ENCODE peak calls at places on chromosomes 12 and 14, in seven cellular contexts. X, E, Z, G, T, N and S are unnamed samples.

GRCh38 chr14:96136361-96136760 is 68.3 kb upstream of the BDKRB2 start:
- DNase-seq in X (no peak), E (no peak), T (peak; percentile 22), G (no peak), Z (peak; percentile 81), N (no peak), S (no peak)

GRCh38 chr14:67577909-67578749 is 21.9 kb downstream of the PIGH start:
- DNase-seq in X (no peak), G (no peak), N (no peak), Z (no peak), E (no peak), T (no peak), S (no peak)

GRCh38 chr14:30002859-30003258 is 75.2 kb upstream of the PRKD1 start:
- DNase-seq in G (no peak), N (no peak), Z (no peak), T (no peak), X (no peak), E (no peak), S (no peak)

GRCh38 chr12:25266522-25266921 is 15.8 kb upstream of the KRAS start:
- DNase-seq in N (no peak), T (no peak), G (no peak), X (no peak), E (no peak), Z (no peak), S (no peak)

GRCh38 chr14:77347746-77348145 is 26.9 kb downstream of the GSTZ1 start:
- DNase-seq in X (no peak), E (no peak), G (no peak), N (no peak), T (no peak), Z (no peak), S (no peak)

GRCh38 chr12:131025939-131026702 is 72.4 kb downstream of the ADGRD1 start:
- DNase-seq in N (no peak), X (no peak), G (no peak), T (no peak), Z (no peak), E (no peak), S (no peak)

GRCh38 chr12:113366827-113367226 is 8.4 kb downstream of the PLBD2 start:
- DNase-seq in N (no peak), X (peak; percentile 23), T (no peak), E (no peak), Z (no peak), G (no peak), S (no peak)

GRCh38 chr12:132608231-132609171 is 1.9 kb downstream of the LRCOL1 start:
- DNase-seq in X (no peak), E (no peak), Z (no peak), T (no peak), G (no peak), N (peak; percentile 47), S (no peak)

GRCh38 chr12:51393676-51394545 is 2.7 kb upstream of the GALNT6 start:
- DNase-seq in G (no peak), X (peak; percentile 20), N (no peak), E (no peak), Z (no peak), T (peak; percentile 96), S (no peak)

GRCh38 chr12:23559268-23559753 is 390.2 kb downstream of the SOX5 start:
- DNase-seq in T (no peak), G (no peak), Z (no peak), E (no peak), X (no peak), N (no peak), S (no peak)

GRCh38 chr12:30794591-30795409 is 40.0 kb upstream of the CAPRIN2 start:
- DNase-seq in G (no peak), Z (peak; percentile 95), T (peak; percentile 91), E (peak; percentile 25), N (no peak), X (no peak), S (no peak)

GRCh38 chr12:692274-692673 is 29.0 kb upstream of the NINJ2 start:
- DNase-seq in T (no peak), G (no peak), N (no peak), E (no peak), X (no peak), Z (no peak), S (no peak)

GRCh38 chr12:94458882-94459772 is 540 bp downstream of the CEP83 start:
- DNase-seq in G (no peak), N (no peak), X (no peak), E (no peak), T (peak; percentile 16), Z (no peak), S (no peak)

GRCh38 chr12:58969227-58969626 is 48.9 kb upstream of the LRIG3 start:
- DNase-seq in E (no peak), Z (no peak), T (no peak), N (no peak), G (no peak), X (no peak), S (no peak)

GRCh38 chr12:127717293-127717692 is 549.7 kb upstream of the TMEM132C start:
- DNase-seq in T (no peak), G (no peak), Z (no peak), X (no peak), E (no peak), N (no peak), S (no peak)

GRCh38 chr12:49364989-49365388 is 2.3 kb upstream of the SPATS2 start:
- DNase-seq in E (no peak), X (no peak), T (peak; percentile 66), G (no peak), Z (no peak), N (no peak), S (no peak)

GRCh38 chr14:37650356-37651037 is 55.1 kb downstream of the TTC6 start:
- DNase-seq in Z (no peak), N (no peak), G (no peak), E (no peak), X (no peak), T (peak; percentile 75), S (no peak)

GRCh38 chr14:54253195-54253947 is 143.4 kb upstream of the CDKN3 start:
- DNase-seq in E (no peak), G (no peak), X (no peak), N (no peak), Z (peak; percentile 94), T (peak; percentile 99), S (no peak)

GRCh38 chr12:20448781-20449180 is 80.4 kb downstream of the PDE3A start:
- DNase-seq in X (no peak), T (no peak), G (no peak), Z (no peak), E (no peak), N (no peak), S (no peak)

GRCh38 chr12:72277415-72277814 is 5.2 kb downstream of the TRHDE start:
- DNase-seq in G (no peak), N (no peak), E (no peak), T (peak; percentile 78), Z (no peak), X (no peak), S (no peak)

GRCh38 chr12:128914908-128915563 is 61.8 kb downstream of the GLT1D1 start:
- DNase-seq in T (no peak), N (no peak), X (no peak), E (no peak), Z (no peak), G (no peak), S (no peak)

DNA sequence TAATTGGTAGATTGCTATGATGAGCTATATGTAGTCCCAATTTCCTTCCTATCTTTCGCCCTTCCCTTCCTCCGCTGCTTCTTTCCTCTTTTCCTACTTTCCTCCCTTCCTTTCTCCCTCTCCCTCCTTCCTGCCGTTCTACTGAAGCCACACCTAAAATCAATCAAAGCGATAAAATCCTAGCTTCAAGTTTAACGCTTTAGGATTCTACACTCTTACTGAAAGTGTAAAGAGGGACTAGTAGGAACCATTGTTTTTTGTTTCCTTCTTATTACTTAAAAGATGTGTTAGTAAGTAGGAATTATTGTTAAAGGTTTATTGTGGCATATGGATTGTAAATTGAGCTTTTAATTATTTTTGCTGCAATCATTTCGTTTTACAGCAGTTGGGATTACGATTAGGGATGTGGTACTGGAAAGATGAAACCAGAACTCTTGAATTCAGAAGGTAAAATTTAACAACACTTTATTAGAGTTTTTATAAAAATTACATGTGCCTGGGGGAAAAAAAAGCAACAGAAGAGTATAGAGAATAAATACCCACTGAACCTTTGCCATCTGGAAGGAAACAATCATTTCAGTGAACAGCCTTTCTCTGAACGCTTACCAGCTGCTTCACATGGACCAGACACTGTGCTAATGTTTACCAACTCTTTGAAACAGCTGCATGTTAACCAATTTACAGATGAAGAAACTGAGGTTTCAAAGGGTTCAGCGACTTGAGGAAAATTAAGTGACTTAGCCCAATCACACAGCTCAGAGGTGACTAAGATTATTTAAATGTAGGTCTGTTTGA is 975 bp downstream of the PPP1R36 start:
- DNase-seq in G (no peak), N (no peak), T (no peak), E (no peak), Z (no peak), X (no peak), S (no peak)
- H3K27ac ChIP-seq in G (no peak overlapping the region), N (peak overlapping the region; percentile 68), T (no peak overlapping the region), E (no peak overlapping the region), Z (no peak overlapping the region), X (no peak overlapping the region), S (no peak overlapping the region)

DNA sequence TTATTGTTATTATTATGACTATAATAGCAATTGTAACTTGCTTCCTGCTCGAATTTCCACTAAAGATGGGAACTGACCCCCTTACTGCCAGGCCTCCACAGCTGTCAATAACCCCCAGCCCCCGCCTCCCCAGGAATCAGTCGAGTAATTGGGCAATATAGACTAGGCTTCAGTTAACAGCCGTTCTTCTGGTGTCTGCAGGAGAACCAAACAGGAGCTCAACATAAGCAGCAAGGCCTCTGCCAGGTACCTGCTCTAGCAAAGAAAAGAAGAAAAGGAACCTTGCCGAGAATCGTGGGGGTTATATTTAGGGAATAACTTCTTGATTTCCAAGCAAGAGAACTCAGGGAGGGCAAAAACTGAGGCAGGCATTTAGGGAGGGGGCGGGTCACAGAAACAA is 21.8 kb downstream of the HOXC4 start:
- DNase-seq in E (no peak), N (no peak), X (no peak), G (no peak), Z (no peak), T (no peak), S (no peak)
- H3K4me1 ChIP-seq in E (peaks cover 13% of the 10 kb centered on the region), N (no peaks in the 10 kb centered on the region), X (no peaks in the 10 kb centered on the region), G (no peaks in the 10 kb centered on the region), Z (no peaks in the 10 kb centered on the region), T (no peaks in the 10 kb centered on the region), S (no peaks in the 10 kb centered on the region)

DNA sequence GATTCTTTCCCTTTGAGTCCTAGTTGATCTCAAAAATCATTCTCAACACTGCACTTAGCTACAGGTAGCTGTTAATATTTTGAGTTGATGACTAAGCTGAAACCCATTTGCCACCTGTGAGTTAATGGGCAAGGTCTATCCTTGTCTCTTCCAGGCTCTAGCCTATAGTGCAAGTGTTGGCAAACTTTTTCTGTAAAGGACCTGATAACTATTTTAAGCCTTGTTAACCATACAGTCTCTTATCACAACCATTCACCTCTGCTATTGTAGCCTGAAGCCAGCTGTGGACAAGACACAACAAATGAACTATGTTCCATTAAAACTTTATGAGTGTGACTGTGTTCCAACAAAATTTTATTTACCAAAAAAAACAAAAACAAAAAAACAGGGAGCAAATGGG is 19.4 kb downstream of the RAP1B start:
- DNase-seq in E (no peak), N (no peak), T (peak; percentile 8), Z (no peak), X (no peak), G (no peak), S (no peak)
- H3K27ac ChIP-seq in E (no peak overlapping the region), N (no peak overlapping the region), T (no peak overlapping the region), Z (peak overlapping the region; percentile 6), X (no peak overlapping the region), G (no peak overlapping the region), S (no peak overlapping the region)

DNA sequence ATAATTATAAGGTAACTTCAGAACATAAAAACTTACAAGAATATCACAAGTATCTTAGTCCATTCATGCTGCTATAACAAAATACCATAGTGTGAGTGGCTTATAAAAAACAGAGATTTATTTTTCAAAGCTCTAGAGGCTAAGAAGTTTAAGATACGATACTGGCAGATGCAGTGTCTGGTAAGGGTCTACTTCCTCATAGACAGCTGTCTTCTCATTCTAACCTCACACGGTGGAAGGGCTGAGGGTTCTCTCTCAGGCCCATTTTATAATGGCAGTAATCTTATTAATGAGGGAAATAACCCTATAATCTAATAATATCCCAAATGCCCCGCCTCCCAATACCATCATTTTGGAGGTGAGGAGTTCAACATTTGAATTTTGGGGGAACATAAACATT is 23.7 kb upstream of the OSBPL8 start:
- DNase-seq in Z (no peak), N (no peak), G (no peak), T (no peak), E (no peak), X (no peak), S (no peak)
- H3K4me1 ChIP-seq in Z (no peaks in the 10 kb centered on the region), N (no peaks in the 10 kb centered on the region), G (no peaks in the 10 kb centered on the region), T (peaks cover 6% of the 10 kb centered on the region), E (no peaks in the 10 kb centered on the region), X (no peaks in the 10 kb centered on the region), S (no peaks in the 10 kb centered on the region)